ENCODE peak calls at places on chromosome X, in five cellular contexts. One of them, this sample, is unnamed.

GRCh38 chrX:114970806-114971205 is 46.6 kb downstream of the IL13RA2 start:
- DNase-seq in SK-N-SH: no peak
- DNase-seq in fibroblast of lung: no peak
- DNase-seq in uterus: no peak
- DNase-seq in CD8-positive, alpha-beta memory T cell: no peak
- DNase-seq in this sample: no peak

GRCh38 chrX:114582698-114583395 is 1.0 kb upstream of the HTR2C start:
- DNase-seq in SK-N-SH: no peak
- DNase-seq in fibroblast of lung: no peak
- DNase-seq in uterus: no peak
- DNase-seq in CD8-positive, alpha-beta memory T cell: no peak
- DNase-seq in this sample: no peak

GRCh38 chrX:66000628-66001275 is 39.1 kb downstream of the VSIG4 start:
- DNase-seq in SK-N-SH: no peak
- DNase-seq in fibroblast of lung: no peak
- DNase-seq in uterus: no peak
- DNase-seq in CD8-positive, alpha-beta memory T cell: no peak
- DNase-seq in this sample: no peak

GRCh38 chrX:24513416-24513815 is 48.3 kb downstream of the PDK3 start:
- DNase-seq in SK-N-SH: no peak
- DNase-seq in fibroblast of lung: no peak
- DNase-seq in uterus: no peak
- DNase-seq in CD8-positive, alpha-beta memory T cell: no peak
- DNase-seq in this sample: no peak

GRCh38 chrX:150236304-150236703 is 126.8 kb upstream of the MAMLD1 start:
- DNase-seq in SK-N-SH: no peak
- DNase-seq in fibroblast of lung: no peak
- DNase-seq in uterus: no peak
- DNase-seq in CD8-positive, alpha-beta memory T cell: no peak
- DNase-seq in this sample: no peak

GRCh38 chrX:13840121-13840520 is 23.2 kb upstream of the GPM6B start:
- DNase-seq in SK-N-SH: no peak
- DNase-seq in fibroblast of lung: no peak
- DNase-seq in uterus: no peak
- DNase-seq in CD8-positive, alpha-beta memory T cell: no peak
- DNase-seq in this sample: no peak

GRCh38 chrX:13387656-13388421 is 68.0 kb upstream of the ATXN3L start:
- DNase-seq in SK-N-SH: no peak
- DNase-seq in fibroblast of lung: no peak
- DNase-seq in uterus: no peak
- DNase-seq in CD8-positive, alpha-beta memory T cell: no peak
- DNase-seq in this sample: peak

GRCh38 chrX:72634321-72634720 is 61.7 kb upstream of the HDAC8 start:
- DNase-seq in SK-N-SH: no peak
- DNase-seq in fibroblast of lung: peak
- DNase-seq in uterus: no peak
- DNase-seq in CD8-positive, alpha-beta memory T cell: no peak
- DNase-seq in this sample: no peak

GRCh38 chrX:42248226-42248625 is 324.9 kb upstream of the CASK start:
- DNase-seq in SK-N-SH: no peak
- DNase-seq in fibroblast of lung: no peak
- DNase-seq in uterus: no peak
- DNase-seq in CD8-positive, alpha-beta memory T cell: no peak
- DNase-seq in this sample: no peak

GRCh38 chrX:96424007-96424406 is 260.6 kb upstream of the DIAPH2 start:
- DNase-seq in SK-N-SH: no peak
- DNase-seq in fibroblast of lung: peak
- DNase-seq in uterus: no peak
- DNase-seq in CD8-positive, alpha-beta memory T cell: no peak
- DNase-seq in this sample: no peak

GRCh38 chrX:16882702-16883486 is 12.7 kb upstream of the RBBP7 start:
- DNase-seq in SK-N-SH: peak
- DNase-seq in fibroblast of lung: peak
- DNase-seq in uterus: peak
- DNase-seq in CD8-positive, alpha-beta memory T cell: peak
- DNase-seq in this sample: peak

GRCh38 chrX:44017726-44018125 is 44.5 kb upstream of the NDP start:
- DNase-seq in SK-N-SH: no peak
- DNase-seq in fibroblast of lung: no peak
- DNase-seq in uterus: no peak
- DNase-seq in CD8-positive, alpha-beta memory T cell: no peak
- DNase-seq in this sample: no peak

GRCh38 chrX:71493111-71493613 is 39.7 kb upstream of the OGT start:
- DNase-seq in SK-N-SH: no peak
- DNase-seq in fibroblast of lung: peak
- DNase-seq in uterus: peak
- DNase-seq in CD8-positive, alpha-beta memory T cell: no peak
- DNase-seq in this sample: no peak

GRCh38 chrX:790031-790430 is 159.4 kb downstream of the SHOX start:
- DNase-seq in SK-N-SH: no peak
- DNase-seq in fibroblast of lung: no peak
- DNase-seq in uterus: no peak
- DNase-seq in CD8-positive, alpha-beta memory T cell: no peak
- DNase-seq in this sample: no peak

GRCh38 chrX:791479-792034 is 161.0 kb downstream of the SHOX start:
- DNase-seq in SK-N-SH: no peak
- DNase-seq in fibroblast of lung: no peak
- DNase-seq in uterus: no peak
- DNase-seq in CD8-positive, alpha-beta memory T cell: no peak
- DNase-seq in this sample: no peak

GRCh38 chrX:790780-791360 is 160.3 kb downstream of the SHOX start:
- DNase-seq in SK-N-SH: no peak
- DNase-seq in fibroblast of lung: no peak
- DNase-seq in uterus: no peak
- DNase-seq in CD8-positive, alpha-beta memory T cell: no peak
- DNase-seq in this sample: no peak

GRCh38 chrX:793216-793770 is 162.7 kb downstream of the SHOX start:
- DNase-seq in SK-N-SH: no peak
- DNase-seq in fibroblast of lung: no peak
- DNase-seq in uterus: no peak
- DNase-seq in CD8-positive, alpha-beta memory T cell: no peak
- DNase-seq in this sample: no peak

GRCh38 chrX:794311-794710 is 163.7 kb downstream of the SHOX start:
- DNase-seq in SK-N-SH: no peak
- DNase-seq in fibroblast of lung: no peak
- DNase-seq in uterus: no peak
- DNase-seq in CD8-positive, alpha-beta memory T cell: no peak
- DNase-seq in this sample: no peak
- H3K27ac ChIP-seq in SK-N-SH: no peak
- H3K27ac ChIP-seq in fibroblast of lung: no peak
- H3K27ac ChIP-seq in uterus: no peak
- H3K27ac ChIP-seq in CD8-positive, alpha-beta memory T cell: no peak
- H3K27ac ChIP-seq in this sample: no peak

DNA sequence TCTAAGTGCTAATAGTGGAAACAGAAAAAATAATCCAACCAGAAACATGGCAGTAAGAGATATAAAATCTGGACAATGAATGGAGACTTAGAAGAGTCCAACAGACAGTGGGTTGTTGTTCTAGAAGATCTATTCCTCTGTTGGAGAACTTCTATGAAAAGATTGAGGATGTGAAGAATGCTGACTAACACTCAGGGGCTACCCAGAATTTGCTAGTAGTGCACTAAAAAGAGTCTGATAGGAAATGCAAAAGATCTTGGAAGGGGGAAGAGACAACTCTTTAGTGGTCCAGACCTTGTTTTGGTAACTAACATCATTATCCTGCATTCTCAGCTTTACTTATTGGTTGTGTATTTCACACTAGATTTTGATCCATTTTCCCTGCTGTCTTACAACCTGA is 77.9 kb downstream of the SMARCA1 start:
- DNase-seq in SK-N-SH: no peak
- DNase-seq in fibroblast of lung: no peak
- DNase-seq in uterus: no peak
- DNase-seq in CD8-positive, alpha-beta memory T cell: no peak
- DNase-seq in this sample: no peak
- H3K27ac ChIP-seq in SK-N-SH: no peak
- H3K27ac ChIP-seq in fibroblast of lung: no peak
- H3K27ac ChIP-seq in uterus: no peak
- H3K27ac ChIP-seq in CD8-positive, alpha-beta memory T cell: no peak
- H3K27ac ChIP-seq in this sample: no peak

GRCh38 chrX:75074475-75074874 is 81.6 kb downstream of the ABCB7 start:
- DNase-seq in SK-N-SH: no peak
- DNase-seq in fibroblast of lung: no peak
- DNase-seq in uterus: no peak
- DNase-seq in CD8-positive, alpha-beta memory T cell: no peak
- DNase-seq in this sample: no peak

GRCh38 chrX:75076429-75076828 is 79.7 kb downstream of the ABCB7 start:
- DNase-seq in SK-N-SH: no peak
- DNase-seq in fibroblast of lung: no peak
- DNase-seq in uterus: no peak
- DNase-seq in CD8-positive, alpha-beta memory T cell: no peak
- DNase-seq in this sample: no peak

GRCh38 chrX:75067931-75068330 is 88.2 kb downstream of the ABCB7 start:
- DNase-seq in SK-N-SH: no peak
- DNase-seq in fibroblast of lung: peak
- DNase-seq in uterus: no peak
- DNase-seq in CD8-positive, alpha-beta memory T cell: no peak
- DNase-seq in this sample: no peak

DNA sequence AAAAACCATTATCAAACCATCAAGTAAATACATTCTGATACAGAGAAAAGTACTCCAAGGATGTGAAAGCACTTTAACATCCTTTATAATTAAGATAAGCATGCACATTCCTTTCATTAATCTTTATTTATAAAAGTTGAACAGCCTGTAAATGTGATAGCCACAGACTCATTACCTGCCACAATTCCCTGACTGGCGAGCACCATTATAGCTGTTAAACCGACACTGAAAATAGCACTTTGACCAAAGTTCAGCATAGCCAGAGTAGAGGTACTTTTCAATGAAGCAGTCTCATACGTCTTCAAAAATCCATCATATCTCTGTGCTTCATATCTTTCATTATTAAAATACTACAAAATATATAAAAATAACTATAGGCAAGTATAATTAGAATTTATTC is 84.7 kb downstream of the ABCB7 start:
- DNase-seq in SK-N-SH: no peak
- DNase-seq in fibroblast of lung: no peak
- DNase-seq in uterus: no peak
- DNase-seq in CD8-positive, alpha-beta memory T cell: no peak
- DNase-seq in this sample: no peak
- H3K27ac ChIP-seq in SK-N-SH: no peak
- H3K27ac ChIP-seq in fibroblast of lung: no peak
- H3K27ac ChIP-seq in uterus: no peak
- H3K27ac ChIP-seq in CD8-positive, alpha-beta memory T cell: no peak
- H3K27ac ChIP-seq in this sample: no peak

GRCh38 chrX:33175201-33175600 is 36.1 kb downstream of the DMD start:
- DNase-seq in SK-N-SH: no peak
- DNase-seq in fibroblast of lung: no peak
- DNase-seq in uterus: no peak
- DNase-seq in CD8-positive, alpha-beta memory T cell: no peak
- DNase-seq in this sample: no peak
- H3K27ac ChIP-seq in SK-N-SH: no peak
- H3K27ac ChIP-seq in fibroblast of lung: no peak
- H3K27ac ChIP-seq in uterus: no peak
- H3K27ac ChIP-seq in CD8-positive, alpha-beta memory T cell: no peak
- H3K27ac ChIP-seq in this sample: no peak

GRCh38 chrX:41121766-41122165 is 36.5 kb downstream of the USP9X start:
- DNase-seq in SK-N-SH: no peak
- DNase-seq in fibroblast of lung: no peak
- DNase-seq in uterus: no peak
- DNase-seq in CD8-positive, alpha-beta memory T cell: no peak
- DNase-seq in this sample: no peak

GRCh38 chrX:41118156-41118555 is 32.9 kb downstream of the USP9X start:
- DNase-seq in SK-N-SH: no peak
- DNase-seq in fibroblast of lung: no peak
- DNase-seq in uterus: no peak
- DNase-seq in CD8-positive, alpha-beta memory T cell: no peak
- DNase-seq in this sample: no peak

GRCh38 chrX:41122664-41123257 is 37.5 kb downstream of the USP9X start:
- DNase-seq in SK-N-SH: peak
- DNase-seq in fibroblast of lung: no peak
- DNase-seq in uterus: no peak
- DNase-seq in CD8-positive, alpha-beta memory T cell: no peak
- DNase-seq in this sample: no peak

GRCh38 chrX:41119803-41120202 is 34.6 kb downstream of the USP9X start:
- DNase-seq in SK-N-SH: no peak
- DNase-seq in fibroblast of lung: no peak
- DNase-seq in uterus: no peak
- DNase-seq in CD8-positive, alpha-beta memory T cell: no peak
- DNase-seq in this sample: no peak

DNA sequence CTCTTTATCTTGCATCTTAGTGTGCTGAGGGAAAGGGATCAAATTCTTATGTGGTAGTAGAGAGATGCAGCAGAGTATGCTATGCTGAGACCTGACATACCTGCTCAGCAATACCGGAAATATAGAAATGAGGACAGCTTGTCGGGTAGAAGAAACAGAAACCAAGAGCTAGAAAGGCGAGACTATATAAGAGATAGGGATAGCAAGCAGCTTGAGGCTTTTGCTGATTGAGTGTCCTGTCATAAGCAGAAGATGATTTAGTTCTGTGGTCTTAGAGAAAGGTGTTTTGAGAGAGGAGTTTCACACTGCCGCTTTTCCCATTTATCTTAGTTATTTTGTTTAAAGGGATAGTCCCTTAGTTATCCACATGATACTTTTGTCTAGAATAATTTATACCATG is 31.7 kb downstream of the USP9X start:
- DNase-seq in SK-N-SH: no peak
- DNase-seq in fibroblast of lung: no peak
- DNase-seq in uterus: no peak
- DNase-seq in CD8-positive, alpha-beta memory T cell: no peak
- DNase-seq in this sample: no peak
- H3K27ac ChIP-seq in SK-N-SH: no peak
- H3K27ac ChIP-seq in fibroblast of lung: no peak
- H3K27ac ChIP-seq in uterus: no peak
- H3K27ac ChIP-seq in CD8-positive, alpha-beta memory T cell: no peak
- H3K27ac ChIP-seq in this sample: no peak

GRCh38 chrX:39753296-39753996 is 344.3 kb downstream of the BCOR start:
- DNase-seq in SK-N-SH: no peak
- DNase-seq in fibroblast of lung: no peak
- DNase-seq in uterus: no peak
- DNase-seq in CD8-positive, alpha-beta memory T cell: no peak
- DNase-seq in this sample: peak
- H3K27ac ChIP-seq in SK-N-SH: no peak
- H3K27ac ChIP-seq in fibroblast of lung: no peak
- H3K27ac ChIP-seq in uterus: peak
- H3K27ac ChIP-seq in CD8-positive, alpha-beta memory T cell: no peak
- H3K27ac ChIP-seq in this sample: peak

GRCh38 chrX:45274576-45274975 is 73.9 kb upstream of the DIPK2B start:
- DNase-seq in SK-N-SH: no peak
- DNase-seq in fibroblast of lung: no peak
- DNase-seq in uterus: no peak
- DNase-seq in CD8-positive, alpha-beta memory T cell: no peak
- DNase-seq in this sample: no peak
- H3K27ac ChIP-seq in SK-N-SH: no peak
- H3K27ac ChIP-seq in fibroblast of lung: no peak
- H3K27ac ChIP-seq in uterus: no peak
- H3K27ac ChIP-seq in CD8-positive, alpha-beta memory T cell: no peak
- H3K27ac ChIP-seq in this sample: no peak

This sample was measured in SJCRH30.